ENCODE peak calls at places on chromosomes 12 and 14, in ten cellular contexts. One of them, this sample, is unnamed.

GRCh38 chr12:123091756-123092155 is 59.1 kb downstream of the PITPNM2 start:
- DNase-seq in ovary: no peak
- DNase-seq in OCI-LY7: no peak
- DNase-seq in gastrocnemius medialis: no peak
- DNase-seq in psoas muscle: no peak
- DNase-seq in stomach: no peak
- DNase-seq in K562: no peak
- DNase-seq in CD8-positive, alpha-beta memory T cell: no peak
- DNase-seq in Karpas-422: no peak
- DNase-seq in endodermal cell: no peak
- DNase-seq in this sample: no peak

GRCh38 chr12:47602330-47602729 is 103.5 kb downstream of the RPAP3 start:
- DNase-seq in K562: no peak
- DNase-seq in OCI-LY7: no peak
- DNase-seq in stomach: no peak
- DNase-seq in CD8-positive, alpha-beta memory T cell: no peak
- DNase-seq in ovary: no peak
- DNase-seq in psoas muscle: no peak
- DNase-seq in endodermal cell: no peak
- DNase-seq in gastrocnemius medialis: no peak
- DNase-seq in Karpas-422: no peak
- DNase-seq in this sample: no peak

GRCh38 chr12:8662592-8662991 is at the start of gene MFAP5:
- DNase-seq in gastrocnemius medialis: no peak
- DNase-seq in OCI-LY7: no peak
- DNase-seq in psoas muscle: no peak
- DNase-seq in CD8-positive, alpha-beta memory T cell: no peak
- DNase-seq in Karpas-422: no peak
- DNase-seq in endodermal cell: no peak
- DNase-seq in stomach: no peak
- DNase-seq in ovary: no peak
- DNase-seq in K562: no peak
- DNase-seq in this sample: no peak

GRCh38 chr14:55129428-55130193 is 559 bp downstream of the LGALS3 start:
- DNase-seq in endodermal cell: peak; percentile 83
- DNase-seq in psoas muscle: peak; percentile 69
- DNase-seq in gastrocnemius medialis: peak; percentile 33
- DNase-seq in OCI-LY7: no peak
- DNase-seq in Karpas-422: no peak
- DNase-seq in CD8-positive, alpha-beta memory T cell: peak; percentile 77
- DNase-seq in K562: no peak
- DNase-seq in stomach: peak; percentile 70
- DNase-seq in ovary: peak; percentile 71
- DNase-seq in this sample: peak; percentile 47

GRCh38 chr12:69686731-69687130 is 12.4 kb downstream of the BEST3 start:
- DNase-seq in stomach: no peak
- DNase-seq in ovary: no peak
- DNase-seq in OCI-LY7: no peak
- DNase-seq in psoas muscle: no peak
- DNase-seq in K562: no peak
- DNase-seq in Karpas-422: no peak
- DNase-seq in gastrocnemius medialis: no peak
- DNase-seq in CD8-positive, alpha-beta memory T cell: no peak
- DNase-seq in endodermal cell: no peak
- DNase-seq in this sample: no peak

GRCh38 chr14:21917699-21918436 is 244.2 kb upstream of the OR4E1 start:
- DNase-seq in OCI-LY7: peak; percentile 89
- DNase-seq in K562: peak; percentile 24
- DNase-seq in Karpas-422: peak; percentile 85
- DNase-seq in psoas muscle: no peak
- DNase-seq in stomach: peak; percentile 53
- DNase-seq in ovary: no peak
- DNase-seq in CD8-positive, alpha-beta memory T cell: peak; percentile 64
- DNase-seq in endodermal cell: peak; percentile 68
- DNase-seq in gastrocnemius medialis: no peak
- DNase-seq in this sample: peak; percentile 52

GRCh38 chr12:69102856-69103255 is 136.5 kb upstream of the CPSF6 start:
- DNase-seq in stomach: no peak
- DNase-seq in gastrocnemius medialis: no peak
- DNase-seq in endodermal cell: no peak
- DNase-seq in OCI-LY7: peak; percentile 44
- DNase-seq in K562: no peak
- DNase-seq in ovary: no peak
- DNase-seq in CD8-positive, alpha-beta memory T cell: no peak
- DNase-seq in Karpas-422: peak; percentile 62
- DNase-seq in psoas muscle: no peak
- DNase-seq in this sample: no peak

GRCh38 chr12:98733667-98734350 is 88.7 kb downstream of the APAF1 start:
- DNase-seq in CD8-positive, alpha-beta memory T cell: no peak
- DNase-seq in Karpas-422: no peak
- DNase-seq in K562: no peak
- DNase-seq in psoas muscle: no peak
- DNase-seq in stomach: no peak
- DNase-seq in OCI-LY7: no peak
- DNase-seq in ovary: no peak
- DNase-seq in endodermal cell: no peak
- DNase-seq in gastrocnemius medialis: no peak
- DNase-seq in this sample: no peak

GRCh38 chr12:3145546-3146310 is 68.5 kb downstream of the TSPAN9 start:
- DNase-seq in CD8-positive, alpha-beta memory T cell: no peak
- DNase-seq in OCI-LY7: no peak
- DNase-seq in gastrocnemius medialis: no peak
- DNase-seq in ovary: no peak
- DNase-seq in K562: no peak
- DNase-seq in psoas muscle: no peak
- DNase-seq in endodermal cell: no peak
- DNase-seq in stomach: no peak
- DNase-seq in Karpas-422: no peak
- DNase-seq in this sample: no peak

DNA sequence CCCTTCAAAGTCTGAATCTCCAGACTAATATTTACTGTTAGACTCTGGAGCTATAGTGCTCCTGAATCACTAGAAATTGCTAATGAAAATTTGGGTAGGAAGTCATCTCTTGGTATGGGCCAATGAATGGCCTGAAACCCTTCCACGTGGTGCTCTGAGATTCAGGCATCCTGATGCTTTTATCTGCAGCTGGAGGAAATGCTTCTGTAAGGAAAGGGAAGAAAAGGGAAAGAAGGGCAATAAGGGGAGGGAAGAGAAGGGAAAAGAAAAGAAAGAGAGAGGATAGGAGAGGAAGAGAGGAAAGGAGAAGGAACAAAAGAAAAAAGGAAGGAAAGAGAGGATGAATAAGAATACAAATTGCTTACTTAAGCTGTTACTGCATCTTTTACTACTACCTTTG is 182.3 kb downstream of the GRIP1 start:
- DNase-seq in OCI-LY7: no peak
- DNase-seq in psoas muscle: no peak
- DNase-seq in stomach: no peak
- DNase-seq in ovary: no peak
- DNase-seq in CD8-positive, alpha-beta memory T cell: no peak
- DNase-seq in endodermal cell: peak; percentile 58
- DNase-seq in K562: no peak
- DNase-seq in gastrocnemius medialis: no peak
- DNase-seq in Karpas-422: no peak
- DNase-seq in this sample: no peak
- H3K4me1 ChIP-seq in OCI-LY7: no peaks in the 10 kb centered on the region
- H3K4me1 ChIP-seq in psoas muscle: no peaks in the 10 kb centered on the region
- H3K4me1 ChIP-seq in stomach: no peaks in the 10 kb centered on the region
- H3K4me1 ChIP-seq in ovary: no peaks in the 10 kb centered on the region
- H3K4me1 ChIP-seq in CD8-positive, alpha-beta memory T cell: no peaks in the 10 kb centered on the region
- H3K4me1 ChIP-seq in endodermal cell: peaks cover 15% of the 10 kb centered on the region
- H3K4me1 ChIP-seq in K562: no peaks in the 10 kb centered on the region
- H3K4me1 ChIP-seq in gastrocnemius medialis: no peaks in the 10 kb centered on the region
- H3K4me1 ChIP-seq in Karpas-422: peaks cover 3% of the 10 kb centered on the region
- H3K4me1 ChIP-seq in this sample: no peaks in the 10 kb centered on the region

GRCh38 chr12:40793471-40793870 is 101.2 kb downstream of the CNTN1 start:
- DNase-seq in OCI-LY7: no peak
- DNase-seq in gastrocnemius medialis: no peak
- DNase-seq in ovary: no peak
- DNase-seq in endodermal cell: no peak
- DNase-seq in stomach: no peak
- DNase-seq in CD8-positive, alpha-beta memory T cell: no peak
- DNase-seq in K562: no peak
- DNase-seq in psoas muscle: no peak
- DNase-seq in Karpas-422: no peak
- DNase-seq in this sample: no peak

GRCh38 chr12:40794087-40794486 is 101.8 kb downstream of the CNTN1 start:
- DNase-seq in K562: no peak
- DNase-seq in stomach: no peak
- DNase-seq in Karpas-422: no peak
- DNase-seq in psoas muscle: no peak
- DNase-seq in OCI-LY7: no peak
- DNase-seq in CD8-positive, alpha-beta memory T cell: no peak
- DNase-seq in gastrocnemius medialis: no peak
- DNase-seq in ovary: no peak
- DNase-seq in endodermal cell: no peak
- DNase-seq in this sample: no peak

GRCh38 chr12:40788276-40788675 is 96.0 kb downstream of the CNTN1 start:
- DNase-seq in CD8-positive, alpha-beta memory T cell: no peak
- DNase-seq in psoas muscle: no peak
- DNase-seq in ovary: no peak
- DNase-seq in gastrocnemius medialis: no peak
- DNase-seq in stomach: no peak
- DNase-seq in K562: no peak
- DNase-seq in endodermal cell: peak; percentile 57
- DNase-seq in OCI-LY7: no peak
- DNase-seq in Karpas-422: no peak
- DNase-seq in this sample: no peak

DNA sequence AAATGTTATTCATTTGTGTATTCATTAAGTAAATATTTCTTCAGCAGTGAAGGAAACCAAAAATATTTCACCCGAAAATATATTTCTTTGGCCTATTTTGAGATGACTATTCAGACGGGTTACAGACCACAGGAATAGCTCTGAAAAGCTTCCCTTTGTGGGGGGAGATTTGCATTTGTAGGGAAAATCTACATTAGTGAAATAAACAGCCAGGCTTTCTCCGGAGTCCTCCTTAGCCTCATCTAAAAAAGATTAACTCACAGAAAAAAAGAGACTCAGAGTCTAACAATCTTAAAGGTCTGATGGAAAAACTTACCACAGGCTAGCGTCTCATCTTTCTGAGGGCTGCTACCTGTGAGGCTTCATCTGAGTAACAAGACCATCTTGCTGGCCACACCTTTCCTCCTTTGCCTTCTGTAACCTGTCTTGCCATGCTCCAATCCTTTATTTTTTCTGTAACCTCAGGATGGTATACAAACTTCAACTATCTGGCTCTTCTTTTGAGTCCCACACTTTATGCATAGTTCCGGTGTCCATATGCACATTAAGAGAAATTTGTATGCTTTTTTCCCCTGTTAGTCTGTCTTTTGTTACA is 100.7 kb downstream of the CNTN1 start:
- DNase-seq in endodermal cell: no peak
- DNase-seq in gastrocnemius medialis: no peak
- DNase-seq in ovary: no peak
- DNase-seq in CD8-positive, alpha-beta memory T cell: no peak
- DNase-seq in Karpas-422: no peak
- DNase-seq in psoas muscle: no peak
- DNase-seq in K562: no peak
- DNase-seq in OCI-LY7: no peak
- DNase-seq in stomach: no peak
- DNase-seq in this sample: no peak
- H3K4me3 ChIP-seq in endodermal cell: no peak overlapping the region
- H3K4me3 ChIP-seq in gastrocnemius medialis: no peak overlapping the region
- H3K4me3 ChIP-seq in ovary: no peak overlapping the region
- H3K4me3 ChIP-seq in CD8-positive, alpha-beta memory T cell: no peak overlapping the region
- H3K4me3 ChIP-seq in Karpas-422: no peak overlapping the region
- H3K4me3 ChIP-seq in psoas muscle: no peak overlapping the region
- H3K4me3 ChIP-seq in K562: no peak overlapping the region
- H3K4me3 ChIP-seq in OCI-LY7: no peak overlapping the region
- H3K4me3 ChIP-seq in stomach: no peak overlapping the region
- H3K4me3 ChIP-seq in this sample: no peak overlapping the region

GRCh38 chr12:6954754-6955461 is 3.8 kb downstream of the PTPN6 start:
- DNase-seq in endodermal cell: no peak
- DNase-seq in OCI-LY7: no peak
- DNase-seq in ovary: no peak
- DNase-seq in stomach: no peak
- DNase-seq in K562: no peak
- DNase-seq in psoas muscle: no peak
- DNase-seq in Karpas-422: no peak
- DNase-seq in CD8-positive, alpha-beta memory T cell: peak; percentile 57
- DNase-seq in gastrocnemius medialis: no peak
- DNase-seq in this sample: peak; percentile 35
- H3K27ac ChIP-seq in endodermal cell: no peak overlapping the region
- H3K27ac ChIP-seq in OCI-LY7: no peak overlapping the region
- H3K27ac ChIP-seq in ovary: no peak overlapping the region
- H3K27ac ChIP-seq in stomach: peak overlapping the region; percentile 96
- H3K27ac ChIP-seq in K562: no peak overlapping the region
- H3K27ac ChIP-seq in psoas muscle: no peak overlapping the region
- H3K27ac ChIP-seq in Karpas-422: peak overlapping the region; percentile 97
- H3K27ac ChIP-seq in CD8-positive, alpha-beta memory T cell: peak overlapping the region; percentile 68
- H3K27ac ChIP-seq in gastrocnemius medialis: no peak overlapping the region
- H3K27ac ChIP-seq in this sample: peak overlapping the region; percentile 96

DNA sequence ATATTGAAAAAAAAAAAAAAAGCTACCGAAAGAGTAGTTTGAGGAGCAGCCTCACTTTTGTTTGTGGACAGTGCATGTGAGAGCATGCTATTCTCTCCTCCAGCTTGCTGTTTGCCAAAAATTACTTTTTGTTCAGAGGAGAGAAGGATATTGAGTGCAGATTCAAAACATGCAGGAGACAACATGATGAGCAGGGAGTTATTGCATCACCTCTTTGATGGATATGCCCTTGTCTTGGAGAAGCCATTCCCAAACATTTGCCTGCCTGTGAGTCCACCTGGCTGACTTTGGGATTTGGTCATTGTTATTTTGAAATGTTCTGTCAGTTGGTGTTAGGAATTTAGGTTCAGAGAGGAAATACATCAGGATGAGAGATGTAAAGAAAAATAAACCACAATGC is 2.4 kb downstream of the C12orf75 start:
- DNase-seq in ovary: no peak
- DNase-seq in CD8-positive, alpha-beta memory T cell: no peak
- DNase-seq in gastrocnemius medialis: no peak
- DNase-seq in psoas muscle: no peak
- DNase-seq in K562: no peak
- DNase-seq in stomach: no peak
- DNase-seq in endodermal cell: no peak
- DNase-seq in OCI-LY7: no peak
- DNase-seq in Karpas-422: peak; percentile 54
- DNase-seq in this sample: no peak
- H3K4me1 ChIP-seq in ovary: peaks cover 2% of the 10 kb centered on the region
- H3K4me1 ChIP-seq in CD8-positive, alpha-beta memory T cell: peaks cover 54% of the 10 kb centered on the region
- H3K4me1 ChIP-seq in gastrocnemius medialis: peaks cover 8% of the 10 kb centered on the region
- H3K4me1 ChIP-seq in psoas muscle: peaks cover 12% of the 10 kb centered on the region
- H3K4me1 ChIP-seq in K562: no peaks in the 10 kb centered on the region
- H3K4me1 ChIP-seq in stomach: peaks cover 40% of the 10 kb centered on the region
- H3K4me1 ChIP-seq in endodermal cell: no peaks in the 10 kb centered on the region
- H3K4me1 ChIP-seq in OCI-LY7: peaks cover 77% of the 10 kb centered on the region
- H3K4me1 ChIP-seq in Karpas-422: peaks cover 54% of the 10 kb centered on the region
- H3K4me1 ChIP-seq in this sample: peaks cover 54% of the 10 kb centered on the region